ENCODE peak calls at places on chromosomes 7 and 10, in ten cellular contexts. C is heart left ventricle, D is HepG2, F is Peyer's patch, L is IMR-90, O is stomach, M is right lobe of liver, Q is adrenal gland, R is uterus, U is transverse colon. A is an unnamed sample. For H3K4me1, the result is how much of the 10 kb centered on the place peaks cover.

GRCh38 chr10:24552346-24553016 is 171.2 kb downstream of the ARHGAP21 start:
- DNase-seq in F (peak), C (no peak), L (no peak), Q (no peak), U (peak), M (peak), R (no peak), D (peak), O (peak), A (no peak)

GRCh38 chr10:82942572-82943091 is 1067.6 kb downstream of the NRG3 start:
- DNase-seq in L (no peak), M (no peak), R (peak), O (no peak), F (no peak), U (no peak), D (no peak), Q (peak), C (no peak), A (no peak)

GRCh38 chr10:62038609-62039190 is 137.2 kb downstream of the ARID5B start:
- DNase-seq in F (peak), D (peak), U (peak), Q (peak), M (peak), C (peak), R (peak), O (peak), L (peak), A (no peak)

GRCh38 chr7:74253975-74254857 is at the start of gene RFC2:
- DNase-seq in F (peak), C (peak), D (peak), U (peak), M (peak), L (peak), O (peak), Q (peak), R (peak), A (peak)

GRCh38 chr10:114856544-114857287 is 35.1 kb downstream of the FHIP2A start:
- DNase-seq in M (no peak), C (no peak), U (no peak), Q (peak), D (no peak), O (no peak), L (peak), R (no peak), F (no peak), A (no peak)

GRCh38 chr7:117322741-117323584 is at the start of gene WNT2:
- DNase-seq in O (no peak), U (no peak), C (no peak), Q (no peak), L (peak), R (no peak), D (no peak), F (no peak), M (no peak), A (no peak)

GRCh38 chr7:131174391-131174790 is 153.3 kb upstream of the MKLN1 start:
- DNase-seq in Q (no peak), O (no peak), L (no peak), C (no peak), F (no peak), U (no peak), D (no peak), R (no peak), M (no peak), A (no peak)

GRCh38 chr10:95728535-95728934 is 27.4 kb upstream of the ENTPD1 start:
- DNase-seq in L (peak), U (no peak), D (no peak), F (no peak), C (no peak), R (no peak), O (no peak), M (no peak), Q (peak), A (no peak)

GRCh38 chr10:11881477-11882417 is 58.6 kb downstream of the PROSER2 start:
- DNase-seq in O (no peak), D (peak), M (no peak), L (peak), Q (peak), F (no peak), U (peak), C (no peak), R (no peak), A (no peak)

GRCh38 chr10:109480836-109481235 is 442.5 kb downstream of the XPNPEP1 start:
- DNase-seq in D (no peak), M (no peak), U (no peak), L (no peak), Q (no peak), F (no peak), C (no peak), R (no peak), O (no peak), A (no peak)

GRCh38 chr10:110684800-110685446 is 40.8 kb downstream of the RBM20 start:
- DNase-seq in M (no peak), D (no peak), L (peak), F (no peak), C (peak), Q (no peak), R (no peak), U (no peak), O (no peak), A (no peak)

GRCh38 chr7:124460555-124460954 is 305.0 kb downstream of the GPR37 start:
- DNase-seq in Q (no peak), D (peak), R (no peak), M (no peak), O (no peak), C (no peak), L (no peak), U (no peak), F (no peak), A (no peak)

GRCh38 chr7:142478479-142479220 is 220.8 kb upstream of the PRSS58 start:
- DNase-seq in F (no peak), R (no peak), U (peak), O (no peak), D (peak), L (peak), C (no peak), M (no peak), Q (no peak), A (no peak)

GRCh38 chr10:73439055-73439454 is 5.7 kb upstream of the MSS51 start:
- DNase-seq in F (no peak), C (no peak), R (no peak), D (no peak), U (no peak), Q (no peak), M (no peak), L (peak), O (no peak), A (no peak)

GRCh38 chr7:40192036-40192435 is 57.2 kb downstream of the SUGCT start:
- DNase-seq in Q (no peak), L (peak), O (no peak), R (no peak), U (no peak), C (no peak), F (no peak), D (no peak), M (no peak), A (no peak)

GRCh38 chr7:142301923-142302550 is 44.2 kb upstream of the PRSS58 start:
- DNase-seq in L (no peak), R (no peak), Q (no peak), D (no peak), C (no peak), M (no peak), F (no peak), U (no peak), O (no peak), A (no peak)

GRCh38 chr10:20299037-20299557 is 482.9 kb downstream of the PLXDC2 start:
- DNase-seq in O (no peak), C (no peak), R (no peak), Q (no peak), L (peak), F (no peak), M (no peak), U (no peak), D (no peak), A (no peak)

GRCh38 chr10:91210435-91210834 is 10.0 kb upstream of the PCGF5 start:
- DNase-seq in L (no peak), M (no peak), O (peak), Q (peak), F (peak), U (peak), C (no peak), R (no peak), D (peak), A (no peak)

GRCh38 chr7:140070546-140070945 is 7.8 kb upstream of the PARP12 start:
- DNase-seq in U (no peak), M (no peak), R (no peak), C (no peak), F (no peak), L (no peak), Q (no peak), O (no peak), D (no peak), A (no peak)

GRCh38 chr7:24283900-24284698 is at the start of gene NPY:
- DNase-seq in Q (no peak), M (no peak), U (no peak), R (no peak), L (no peak), O (no peak), D (no peak), F (no peak), C (no peak), A (no peak)

GRCh38 chr7:156203923-156204322 is 391.7 kb upstream of the SHH start:
- DNase-seq in O (no peak), R (no peak), D (no peak), Q (no peak), M (no peak), C (no peak), F (no peak), L (no peak), U (no peak), A (no peak)

GRCh38 chr7:143384148-143384547 is 3.0 kb downstream of the ZYX start:
- DNase-seq in D (no peak), R (no peak), O (no peak), Q (no peak), L (peak), M (no peak), F (no peak), C (no peak), U (no peak), A (no peak)

GRCh38 chr10:46530249-46531186 is 25.9 kb downstream of the GPRIN2 start:
- DNase-seq in Q (no peak), C (peak), M (no peak), R (no peak), U (peak), F (peak), O (peak), D (peak), L (peak), A (peak)

GRCh38 chr10:8105932-8106331 is 51.4 kb downstream of the GATA3 start:
- DNase-seq in O (no peak), C (no peak), L (no peak), F (no peak), M (no peak), R (no peak), D (no peak), Q (no peak), U (no peak), A (no peak)

DNA sequence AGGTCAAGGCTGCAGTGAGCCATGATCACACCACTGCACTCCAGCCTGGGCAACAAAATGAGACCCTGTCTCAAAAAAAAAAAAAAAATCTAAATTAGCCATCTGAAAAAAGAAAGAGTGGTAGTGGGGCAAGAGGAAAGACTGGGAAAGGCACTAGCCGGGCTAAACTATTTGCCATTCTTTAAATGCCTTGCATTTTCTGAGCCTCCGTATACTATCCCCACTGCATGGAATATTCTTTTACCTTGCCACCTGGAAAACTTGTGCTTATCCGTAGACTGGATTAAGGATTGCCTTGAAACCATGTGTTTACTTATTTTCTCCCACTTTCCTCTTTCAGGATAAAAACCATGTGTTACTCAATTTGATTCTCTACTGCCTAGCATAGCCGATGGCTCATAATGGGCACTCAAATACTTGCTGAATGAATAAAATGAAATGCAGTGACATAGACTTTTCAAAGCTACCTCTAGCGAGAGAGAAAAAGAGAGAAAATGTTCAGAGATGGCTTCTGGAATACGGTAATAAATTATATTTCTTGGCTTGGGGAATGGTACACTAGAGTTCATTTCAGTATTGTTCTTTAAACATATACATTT is 30.6 kb downstream of the HYCC1 start:
- DNase-seq in O (no peak), Q (no peak), D (no peak), C (no peak), R (no peak), M (no peak), U (no peak), F (no peak), L (peak), A (no peak)
- H3K4me1 ChIP-seq in O (under half), Q (under half), D (under half), C (under half), R (under half), M (under half), U (under half), F (under half), L (under half), A (under half)

GRCh38 chr7:30843741-30844482 is 67.7 kb upstream of the AQP1 start:
- DNase-seq in F (no peak), C (no peak), L (no peak), R (no peak), M (peak), U (no peak), D (no peak), Q (no peak), O (no peak), A (no peak)

GRCh38 chr7:30844916-30845315 is 66.7 kb upstream of the AQP1 start:
- DNase-seq in L (no peak), U (no peak), D (no peak), R (no peak), O (no peak), M (no peak), F (no peak), C (no peak), Q (no peak), A (peak)

GRCh38 chr7:30844483-30844874 is 67.2 kb upstream of the AQP1 start:
- DNase-seq in U (no peak), F (no peak), O (no peak), D (no peak), Q (no peak), R (no peak), M (no peak), L (no peak), C (no peak), A (no peak)

GRCh38 chr7:30846378-30846777 is 65.3 kb upstream of the AQP1 start:
- DNase-seq in M (no peak), R (no peak), D (no peak), O (peak), L (no peak), F (peak), Q (no peak), U (peak), C (no peak), A (peak)

GRCh38 chr7:30845426-30846135 is 66.1 kb upstream of the AQP1 start:
- DNase-seq in F (no peak), R (peak), M (no peak), L (peak), Q (peak), C (peak), D (no peak), O (no peak), U (no peak), A (peak)
- H3K27ac ChIP-seq in F (no peak), R (peak), M (no peak), L (no peak), Q (no peak), C (peak), D (no peak), O (peak), U (peak), A (peak)

DNA sequence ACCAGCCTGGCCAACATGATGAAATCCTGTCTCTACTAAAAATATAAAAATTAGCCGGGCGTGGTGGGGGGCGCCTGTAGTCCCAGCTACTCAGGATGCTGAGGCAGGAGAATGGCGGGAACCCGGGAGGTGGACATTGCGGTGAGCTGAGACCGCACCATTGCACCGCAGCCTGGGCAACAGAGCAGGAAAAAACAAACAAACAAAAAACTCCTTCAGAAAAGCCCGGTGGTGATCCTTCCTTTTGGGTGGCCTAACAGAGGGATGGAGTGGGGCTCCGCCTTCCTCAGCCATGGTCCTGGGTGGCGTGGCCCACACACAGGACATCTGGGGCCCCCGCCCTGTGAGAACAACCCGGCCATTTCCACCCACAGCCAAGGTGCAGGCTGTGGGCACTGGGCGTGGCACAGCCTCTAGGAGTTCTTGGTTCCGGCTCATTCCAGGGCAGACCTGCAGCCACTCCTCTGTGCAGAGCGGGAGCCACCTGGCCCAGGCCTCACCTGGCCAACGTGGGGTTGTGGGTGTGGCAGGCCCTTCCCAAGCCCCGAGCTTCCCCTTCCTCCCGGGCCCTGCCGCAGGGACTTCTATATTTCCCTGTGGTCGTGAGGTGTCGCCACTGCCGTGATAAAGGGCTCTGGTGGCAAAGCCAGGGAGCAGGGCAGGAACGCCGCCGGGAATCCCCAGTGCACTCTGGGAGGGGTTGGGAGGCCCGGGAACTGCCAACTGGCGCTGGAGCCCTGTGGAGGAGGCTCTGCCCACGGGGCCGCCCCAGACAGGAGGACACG is 37.6 kb downstream of the GET4 start:
- DNase-seq in U (peak), C (no peak), O (peak), R (no peak), L (no peak), Q (no peak), D (no peak), F (peak), M (no peak), A (no peak)
- TF ChIP-seq POLR2A in U (peak), C (no peak), O (no peak), R (no peak), L (no peak), Q (no peak), D (no peak), F (no peak), M (no peak), A (no peak)

DNA sequence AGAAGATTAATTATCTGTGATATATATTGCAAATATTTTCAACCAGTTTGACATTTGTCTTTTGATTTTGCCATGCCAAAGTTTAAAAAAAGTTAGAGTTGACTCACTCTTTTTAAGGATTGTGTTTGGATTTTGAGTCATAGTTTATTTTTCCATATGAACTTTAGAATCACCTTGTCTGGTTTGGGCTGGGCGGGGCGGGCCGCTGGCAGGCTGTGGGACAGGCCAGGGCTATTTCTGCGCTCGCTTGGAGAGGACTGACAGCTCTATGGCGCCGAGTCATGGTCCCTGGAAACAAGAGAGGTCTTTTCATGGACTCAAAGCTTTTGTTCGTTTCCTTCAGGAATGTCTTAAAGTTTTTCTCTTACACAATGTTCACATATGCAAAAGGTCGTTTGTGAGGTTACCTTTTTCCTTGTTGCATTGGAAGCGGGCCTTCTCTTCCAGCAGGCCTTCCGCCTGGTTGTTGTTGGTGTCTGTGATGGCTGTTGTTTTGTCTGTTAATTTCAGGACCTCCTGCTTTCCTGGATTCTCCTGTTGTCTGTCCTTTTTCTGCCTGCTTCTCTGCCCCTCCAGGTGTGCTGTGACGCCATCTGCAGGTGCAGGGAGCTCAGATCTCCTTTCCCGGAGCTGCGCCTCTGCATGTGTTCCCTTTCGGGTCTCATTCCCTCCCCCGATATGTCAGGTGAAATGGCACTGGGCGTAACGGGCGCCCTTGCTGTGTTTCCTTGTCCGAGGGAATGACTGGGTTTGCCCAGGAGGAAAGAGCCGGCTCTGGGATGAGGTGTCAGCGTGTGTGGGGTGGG is 53.8 kb downstream of the INPP5A start:
- DNase-seq in L (peak), O (peak), F (peak), M (peak), D (peak), R (no peak), Q (peak), U (peak), C (peak), A (no peak)
- H3K4me1 ChIP-seq in L (under half), O (half or more), F (under half), M (under half), D (under half), R (under half), Q (half or more), U (half or more), C (half or more), A (under half)

GRCh38 chr10:34570887-34571286 is 244.2 kb downstream of the PARD3 start:
- DNase-seq in M (no peak), C (no peak), L (no peak), F (no peak), D (no peak), U (no peak), Q (no peak), R (no peak), O (no peak), A (no peak)
- H3K27ac ChIP-seq in M (no peak), C (no peak), L (no peak), F (no peak), D (no peak), U (no peak), Q (no peak), R (no peak), O (no peak), A (no peak)

DNA sequence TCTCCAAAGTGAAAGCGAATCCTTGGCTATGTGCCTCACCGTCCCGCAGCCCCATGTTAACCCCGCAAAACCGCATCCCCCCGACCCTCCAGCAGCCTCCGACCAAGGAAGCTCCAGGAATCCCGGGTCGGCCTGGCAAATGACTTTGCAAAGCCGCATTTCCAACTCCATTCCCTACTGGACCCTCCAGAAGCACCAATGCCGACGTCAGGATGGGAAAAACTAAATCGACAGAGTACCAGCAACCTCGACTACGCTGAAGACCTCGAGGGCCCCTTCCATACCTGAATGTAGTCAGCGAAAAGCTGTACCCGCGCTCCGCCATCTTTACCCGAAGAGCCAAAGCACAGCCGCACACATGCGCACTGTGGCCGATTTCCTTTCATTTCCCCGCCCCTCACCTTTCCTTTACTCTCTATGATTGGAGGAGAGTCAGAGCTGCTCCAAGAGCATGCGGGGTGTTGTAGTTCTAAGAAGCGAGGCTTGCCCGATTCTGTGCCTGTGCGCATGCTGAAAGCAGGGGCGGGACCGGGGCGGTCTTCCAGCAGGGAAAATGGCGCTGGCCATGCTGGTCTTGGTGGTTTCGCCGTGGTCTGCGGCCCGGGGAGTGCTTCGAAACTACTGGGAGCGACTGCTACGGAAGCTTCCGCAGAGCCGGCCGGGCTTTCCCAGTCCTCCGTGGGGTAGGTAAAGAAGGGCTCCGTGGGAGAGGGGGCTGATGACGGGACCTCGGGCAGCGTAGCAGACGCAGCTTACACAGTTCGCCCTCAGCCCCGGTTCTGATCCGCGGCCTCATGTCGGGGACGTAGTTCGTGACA is at the start of the genes MRPL32 and PSMA2:
- DNase-seq in R (peak), Q (peak), U (peak), O (peak), F (peak), L (peak), D (peak), C (peak), M (peak), A (peak)
- TF ChIP-seq POLR2A in R (peak), Q (peak), U (peak), O (peak), F (peak), L (peak), D (peak), C (peak), M (peak), A (peak)

GRCh38 chr7:43593010-43593409 is 10.1 kb downstream of the STK17A start:
- DNase-seq in R (no peak), M (no peak), U (no peak), O (no peak), D (no peak), F (no peak), L (no peak), Q (no peak), C (no peak), A (no peak)
- H3K4me1 ChIP-seq in R (under half), M (under half), U (under half), O (under half), D (half or more), F (under half), L (under half), Q (under half), C (under half), A (under half)

GRCh38 chr7:17560516-17560915 is 262.1 kb downstream of the AHR start:
- DNase-seq in Q (peak), U (no peak), R (no peak), D (no peak), M (no peak), C (no peak), F (no peak), O (no peak), L (peak), A (no peak)
- H3K27ac ChIP-seq in Q (no peak), U (no peak), R (no peak), D (no peak), M (no peak), C (no peak), F (no peak), O (no peak), L (no peak), A (peak)